ENCODE peak calls at places on chromosome 13, in four cellular contexts. V is H9, Q is H1, Z is mesendoderm. U is an unnamed sample.

GRCh38 chr13:41512441-41512840 is 55.1 kb downstream of the RGCC start:
- DNase-seq in V (no peak), Q (no peak), Z (no peak), U (no peak)

GRCh38 chr13:86185636-86186035 is 386.4 kb upstream of the SLITRK6 start:
- DNase-seq in Q (no peak), Z (no peak), V (no peak), U (no peak)

GRCh38 chr13:73859841-73860240 is 274.4 kb downstream of the KLF12 start:
- DNase-seq in V (no peak), Z (no peak), Q (no peak), U (no peak)

GRCh38 chr13:94028234-94029145 is 451.0 kb downstream of the DCT start:
- DNase-seq in Z (no peak), Q (no peak), V (no peak), U (no peak)

GRCh38 chr13:88617176-88617575 is 946.0 kb downstream of the SLITRK5 start:
- DNase-seq in V (no peak), Z (peak), Q (no peak), U (no peak)

GRCh38 chr13:73998631-73999030 is 135.6 kb downstream of the KLF12 start:
- DNase-seq in Z (no peak), V (no peak), Q (no peak), U (no peak)

GRCh38 chr13:46043647-46044046 is 8.9 kb downstream of the ZC3H13 start:
- DNase-seq in Z (no peak), V (no peak), Q (no peak), U (no peak)

GRCh38 chr13:64505511-64505910 is 2724.6 kb downstream of the PCDH9 start:
- DNase-seq in Z (no peak), V (no peak), Q (no peak), U (peak)

GRCh38 chr13:21971662-21972635 is 301.1 kb downstream of the FGF9 start:
- DNase-seq in V (no peak), Z (no peak), Q (no peak), U (peak)

GRCh38 chr13:28854657-28855056 is 34.5 kb downstream of the MTUS2 start:
- DNase-seq in Z (peak), V (peak), Q (no peak), U (no peak)

GRCh38 chr13:75512253-75512652 is 25.4 kb downstream of the COMMD6 start:
- DNase-seq in Z (no peak), V (no peak), Q (no peak), U (no peak)

GRCh38 chr13:23510979-23511735 is 59.1 kb upstream of the TNFRSF19 start:
- DNase-seq in Z (peak), Q (no peak), V (no peak), U (peak)

GRCh38 chr13:43963726-43964125 is 84.0 kb downstream of the LACC1 start:
- DNase-seq in Q (no peak), V (peak), Z (peak), U (no peak)

GRCh38 chr13:24254151-24254810 is 55.1 kb upstream of the C1QTNF9 start:
- DNase-seq in Q (no peak), Z (no peak), V (no peak), U (no peak)

GRCh38 chr13:111901301-111901905 is 165.5 kb upstream of the SOX1 start:
- DNase-seq in Z (no peak), V (peak), Q (peak), U (no peak)

GRCh38 chr13:45119469-45119989 is 781 bp upstream of the GTF2F2 start:
- DNase-seq in V (no peak), Z (no peak), Q (no peak), U (peak)

GRCh38 chr13:24216176-24216575 is 55.7 kb downstream of the SPATA13 start:
- DNase-seq in Q (no peak), Z (no peak), V (no peak), U (no peak)

GRCh38 chr13:73608731-73609485 is 525.3 kb downstream of the KLF12 start:
- DNase-seq in Q (no peak), V (no peak), Z (no peak), U (no peak)

GRCh38 chr13:80604094-80604493 is 263.2 kb upstream of the SPRY2 start:
- DNase-seq in V (no peak), Q (no peak), Z (peak), U (no peak)

GRCh38 chr13:85653681-85654080 is 145.5 kb downstream of the SLITRK6 start:
- DNase-seq in Z (no peak), Q (no peak), V (no peak), U (no peak)

GRCh38 chr13:33543089-33543459 is 257.5 kb upstream of the STARD13 start:
- DNase-seq in Z (no peak), Q (no peak), V (no peak), U (no peak)

GRCh38 chr13:33228645-33229445 is 56.7 kb downstream of the STARD13 start:
- DNase-seq in Q (no peak), V (no peak), Z (peak), U (peak)

GRCh38 chr13:65417953-65418352 is 1812.2 kb downstream of the PCDH9 start:
- DNase-seq in V (no peak), Q (no peak), Z (no peak), U (no peak)

GRCh38 chr13:95260031-95260525 is 41.2 kb downstream of the ABCC4 start:
- DNase-seq in Q (no peak), Z (no peak), V (no peak), U (no peak)

GRCh38 chr13:73708393-73708985 is 425.7 kb downstream of the KLF12 start:
- DNase-seq in Z (peak), Q (no peak), V (no peak), U (peak)

GRCh38 chr13:31610270-31610998 is 128.9 kb upstream of the RXFP2 start:
- DNase-seq in Z (no peak), Q (no peak), V (no peak), U (no peak)

GRCh38 chr13:31611214-31611613 is 128.1 kb upstream of the RXFP2 start:
- DNase-seq in Z (no peak), V (no peak), Q (no peak), U (no peak)

GRCh38 chr13:31605076-31605858 is 134.1 kb upstream of the RXFP2 start:
- DNase-seq in Q (no peak), V (no peak), Z (no peak), U (no peak)
- H3K56ac ChIP-seq in Q (no peak), V (no peak), Z (no peak), U (no peak)

GRCh38 chr13:100381595-100382224 is 206.9 kb downstream of the GGACT start:
- DNase-seq in V (no peak), Z (no peak), Q (peak), U (no peak)
- H3K56ac ChIP-seq in V (no peak), Z (no peak), Q (no peak), U (no peak)

GRCh38 chr13:40494513-40494912 is 171.9 kb downstream of the FOXO1 start:
- DNase-seq in V (no peak), Q (no peak), Z (no peak), U (no peak)
- H3K56ac ChIP-seq in V (no peak), Q (no peak), Z (no peak), U (no peak)

GRCh38 chr13:101626925-101627555 is 174.6 kb downstream of the ITGBL1 start:
- DNase-seq in Q (no peak), V (no peak), Z (no peak), U (peak)

GRCh38 chr13:101628900-101629299 is 176.4 kb downstream of the ITGBL1 start:
- DNase-seq in Z (no peak), Q (no peak), V (no peak), U (no peak)

GRCh38 chr13:101634142-101634541 is 181.7 kb downstream of the ITGBL1 start:
- DNase-seq in Z (no peak), V (no peak), Q (no peak), U (no peak)

GRCh38 chr13:101627556-101627943 is 175.1 kb downstream of the ITGBL1 start:
- DNase-seq in V (no peak), Q (no peak), Z (no peak), U (peak)

GRCh38 chr13:101631403-101631802 is 178.9 kb downstream of the ITGBL1 start:
- DNase-seq in Z (no peak), Q (no peak), V (no peak), U (no peak)
- H3K56ac ChIP-seq in Z (no peak), Q (no peak), V (no peak), U (no peak)

DNA sequence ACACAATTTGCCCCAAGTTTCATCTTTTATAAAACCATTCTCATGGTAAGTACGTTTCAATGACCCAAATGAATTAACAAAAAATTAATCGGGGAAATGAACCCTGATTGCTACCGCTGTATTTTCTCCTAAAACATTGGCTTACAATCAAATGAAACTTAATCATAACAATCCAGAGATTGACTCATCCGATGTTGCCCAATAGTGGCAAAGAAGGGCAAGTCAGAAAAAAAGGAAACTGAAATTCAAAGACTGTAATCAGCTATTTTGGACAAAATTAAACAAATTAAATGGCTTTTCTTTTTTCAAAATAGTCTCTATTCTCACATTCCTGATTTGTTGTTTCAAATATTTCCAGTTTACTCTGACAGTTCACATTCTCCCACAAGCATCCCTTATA is 3.9 kb upstream of the ACOD1 start:
- DNase-seq in Z (no peak), Q (no peak), V (no peak), U (peak)
- H3K56ac ChIP-seq in Z (no peak), Q (no peak), V (no peak), U (no peak)

GRCh38 chr13:110774051-110774450 is 60.6 kb downstream of the ING1 start:
- DNase-seq in Q (no peak), V (no peak), Z (no peak), U (no peak)
- H3K56ac ChIP-seq in Q (no peak), V (no peak), Z (no peak), U (no peak)

DNA sequence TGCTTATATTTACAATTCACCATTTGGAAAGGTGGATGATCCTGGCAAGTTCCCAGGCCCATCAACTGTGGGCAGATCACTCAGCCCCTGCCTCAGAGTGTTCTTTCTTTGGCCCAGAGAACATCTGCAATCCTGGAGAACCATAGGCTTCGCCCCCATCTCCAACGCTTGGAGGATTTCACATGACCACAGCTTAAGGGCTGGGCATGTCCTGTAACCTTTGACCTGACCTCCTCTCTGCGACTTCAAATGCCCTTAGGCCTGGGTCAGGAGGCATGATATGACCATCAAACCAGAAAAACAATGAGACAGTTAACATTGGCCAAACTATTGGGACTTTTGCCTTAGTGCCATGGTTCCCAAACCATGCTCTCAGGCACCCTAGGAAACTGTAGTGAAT is 7.2 kb upstream of the MBNL2 start:
- DNase-seq in V (no peak), Q (no peak), Z (no peak), U (no peak)
- H3K56ac ChIP-seq in V (no peak), Q (no peak), Z (no peak), U (no peak)

GRCh38 chr13:113842336-113843062 is 21.4 kb downstream of the GAS6 start:
- DNase-seq in V (no peak), Z (no peak), Q (no peak), U (no peak)
- H3K56ac ChIP-seq in V (no peak), Z (no peak), Q (no peak), U (no peak)